ENCODE peak calls at places on chromosome 3, in five cellular contexts. V, Q, S, E and H are unnamed samples.

GRCh38 chr3:119551525-119552063 is 7.8 kb downstream of the CD80 start:
- DNase-seq in E (no peak), V (no peak), Q (no peak), S (no peak), H (no peak)

GRCh38 chr3:174775603-174776002 is 83.5 kb upstream of the NAALADL2 start:
- DNase-seq in V (no peak), E (no peak), S (no peak), Q (no peak), H (no peak)

GRCh38 chr3:150786791-150787190 is 23.8 kb upstream of the SIAH2 start:
- DNase-seq in V (no peak), S (no peak), Q (no peak), E (no peak), H (no peak)

GRCh38 chr3:62551556-62551955 is 178.2 kb upstream of the FEZF2 start:
- DNase-seq in E (no peak), V (no peak), Q (no peak), S (no peak), H (no peak)

GRCh38 chr3:160134964-160135363 is 90.3 kb upstream of the C3orf80 start:
- DNase-seq in V (peak; percentile 78), Q (peak; percentile 79), S (peak; percentile 23), E (no peak), H (peak; percentile 47)

GRCh38 chr3:107676469-107677309 is 153.9 kb downstream of the BBX start:
- DNase-seq in E (no peak), V (no peak), Q (peak; percentile 41), S (no peak), H (no peak)

GRCh38 chr3:195041871-195042740 is 228.9 kb downstream of the XXYLT1 start:
- DNase-seq in S (no peak), V (no peak), E (no peak), Q (no peak), H (no peak)

GRCh38 chr3:144031938-144032337 is 60.3 kb downstream of the DIPK2A start:
- DNase-seq in Q (peak; percentile 41), E (peak; percentile 72), S (peak; percentile 70), V (no peak), H (no peak)

GRCh38 chr3:129689036-129689435 is 82.6 kb upstream of the PLXND1 start:
- DNase-seq in Q (no peak), E (no peak), V (no peak), S (no peak), H (no peak)

GRCh38 chr3:170277833-170278586 is 55.8 kb downstream of the PRKCI start:
- DNase-seq in E (no peak), S (no peak), V (no peak), Q (no peak), H (no peak)

GRCh38 chr3:58355174-58355573 is 22.5 kb downstream of the PXK start:
- DNase-seq in E (no peak), Q (no peak), V (no peak), S (no peak), H (no peak)

GRCh38 chr3:38614091-38614490 is 35.4 kb downstream of the SCN5A start:
- DNase-seq in E (no peak), Q (no peak), V (no peak), S (no peak), H (no peak)

GRCh38 chr3:29255854-29256696 is 24.8 kb upstream of the RBMS3 start:
- DNase-seq in S (no peak), V (no peak), Q (peak; percentile 44), E (no peak), H (no peak)

GRCh38 chr3:140927279-140927678 is 14.4 kb upstream of the SLC25A36 start:
- DNase-seq in V (no peak), E (no peak), Q (no peak), S (no peak), H (no peak)

GRCh38 chr3:140920029-140920428 is 21.6 kb upstream of the SLC25A36 start:
- DNase-seq in Q (no peak), S (no peak), E (no peak), V (no peak), H (no peak)

GRCh38 chr3:140917769-140918168 is 23.9 kb upstream of the SLC25A36 start:
- DNase-seq in Q (no peak), E (no peak), S (no peak), V (no peak), H (no peak)

GRCh38 chr3:140924097-140924873 is 17.4 kb upstream of the SLC25A36 start:
- DNase-seq in S (no peak), E (peak; percentile 62), Q (no peak), V (no peak), H (no peak)

DNA sequence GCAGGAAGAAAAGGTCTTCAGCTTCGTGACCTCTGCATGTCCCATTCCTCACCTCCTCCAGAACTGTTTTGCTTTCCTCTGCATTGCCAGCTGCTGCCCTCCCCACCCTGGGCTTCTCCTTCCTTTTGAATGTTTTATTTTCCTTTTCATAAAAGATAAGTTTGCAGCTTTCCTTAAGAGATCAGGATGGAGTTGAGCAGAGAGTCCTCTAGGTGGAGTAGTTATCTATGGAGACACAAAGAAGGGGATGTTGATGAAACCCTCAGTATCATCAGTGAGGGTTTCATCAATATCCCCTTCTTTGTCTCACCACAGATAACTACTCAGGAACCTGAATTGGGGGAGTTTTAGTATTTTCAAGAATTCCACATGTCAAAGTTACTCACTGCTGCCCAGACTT is 19.0 kb upstream of the SLC25A36 start:
- DNase-seq in E (no peak), V (no peak), Q (peak; percentile 58), S (no peak), H (no peak)
- TF ChIP-seq CTCF in E (peak; percentile 54), V (peak; percentile 53), Q (peak; percentile 62), S (peak; percentile 62), H (peak; percentile 63)

DNA sequence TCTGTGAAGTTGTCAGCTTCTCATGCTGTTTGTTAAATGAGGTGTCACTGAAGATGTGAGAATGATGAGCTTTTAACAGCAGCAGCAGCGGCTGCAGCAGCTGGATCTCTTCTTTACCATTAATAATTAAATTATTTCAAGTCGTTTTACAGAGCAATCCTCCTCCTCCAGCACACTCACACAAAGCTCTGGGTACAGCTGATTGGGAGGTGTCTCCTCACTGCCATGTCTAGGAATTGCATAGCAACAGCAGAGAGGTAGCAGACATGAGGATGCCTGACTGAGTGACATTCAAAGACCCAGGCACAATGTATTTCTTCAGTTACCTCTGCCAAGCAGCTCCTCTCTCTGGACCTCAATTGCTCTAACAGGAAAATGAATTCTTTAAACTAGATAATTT is 46.6 kb upstream of the PLAAT1 start:
- DNase-seq in S (no peak), E (no peak), Q (no peak), V (no peak), H (no peak)
- H3K4me3 ChIP-seq in S (no peak overlapping the region), E (no peak overlapping the region), Q (no peak overlapping the region), V (no peak overlapping the region), H (no peak overlapping the region)

GRCh38 chr3:41997702-41998551 is 36.0 kb upstream of the ULK4 start:
- DNase-seq in Q (peak; percentile 45), S (no peak), E (no peak), V (no peak), H (no peak)
- TF ChIP-seq CTCF in Q (peak; percentile 52), S (peak; percentile 67), E (peak; percentile 58), V (peak; percentile 42), H (peak; percentile 57)

DNA sequence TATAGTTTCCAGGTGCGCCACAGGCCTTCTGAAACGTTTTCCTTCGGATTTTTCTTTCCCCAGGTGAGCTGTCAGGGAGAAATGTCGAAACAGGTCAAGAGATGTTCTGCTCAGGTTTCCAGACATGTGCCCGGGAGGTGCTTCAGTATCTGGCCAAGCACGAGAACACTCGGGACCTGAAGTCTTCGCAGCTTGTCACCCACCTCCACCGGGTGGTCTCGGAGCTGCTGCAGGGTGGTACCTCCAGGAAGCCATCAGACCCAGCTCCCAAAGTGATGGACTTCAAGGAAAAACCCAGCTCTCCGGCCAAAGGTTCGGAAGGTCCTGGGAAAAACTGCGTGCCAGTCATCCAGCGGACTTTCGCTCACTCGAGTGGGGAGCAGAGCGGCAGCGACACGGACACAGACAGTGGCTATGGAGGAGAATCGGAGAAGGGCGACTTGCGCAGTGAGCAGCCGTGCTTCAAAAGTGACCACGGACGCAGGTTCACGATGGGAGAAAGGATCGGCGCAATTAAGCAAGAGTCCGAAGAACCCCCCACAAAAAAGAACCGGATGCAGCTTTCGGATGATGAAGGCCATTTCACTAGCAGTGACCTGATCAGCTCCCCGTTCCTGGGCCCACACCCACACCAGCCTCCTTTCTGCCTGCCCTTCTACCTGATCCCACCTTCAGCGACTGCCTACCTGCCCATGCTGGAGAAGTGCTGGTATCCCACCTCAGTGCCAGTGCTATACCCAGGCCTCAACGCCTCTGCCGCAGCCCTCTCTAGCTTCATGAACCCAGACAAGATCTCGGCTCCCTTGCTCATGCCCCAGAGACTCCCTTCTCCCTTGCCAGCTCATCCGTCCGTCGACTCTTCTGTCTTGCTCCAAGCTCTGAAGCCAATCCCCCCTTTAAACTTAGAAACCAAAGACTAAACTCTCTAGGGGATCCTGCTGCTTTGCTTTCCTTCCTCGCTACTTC is 3.8 kb downstream of the BHLHE40 start:
- DNase-seq in S (no peak), E (no peak), V (no peak), Q (no peak), H (no peak)
- H3K4me3 ChIP-seq in S (peak overlapping the region; percentile 31), E (peak overlapping the region; percentile 92), V (peak overlapping the region; percentile 46), Q (peak overlapping the region; percentile 17), H (peak overlapping the region; percentile 10)

GRCh38 chr3:104101736-104102135 is 1265.0 kb upstream of the ALCAM start:
- DNase-seq in Q (no peak), V (no peak), S (no peak), E (no peak), H (no peak)

DNA sequence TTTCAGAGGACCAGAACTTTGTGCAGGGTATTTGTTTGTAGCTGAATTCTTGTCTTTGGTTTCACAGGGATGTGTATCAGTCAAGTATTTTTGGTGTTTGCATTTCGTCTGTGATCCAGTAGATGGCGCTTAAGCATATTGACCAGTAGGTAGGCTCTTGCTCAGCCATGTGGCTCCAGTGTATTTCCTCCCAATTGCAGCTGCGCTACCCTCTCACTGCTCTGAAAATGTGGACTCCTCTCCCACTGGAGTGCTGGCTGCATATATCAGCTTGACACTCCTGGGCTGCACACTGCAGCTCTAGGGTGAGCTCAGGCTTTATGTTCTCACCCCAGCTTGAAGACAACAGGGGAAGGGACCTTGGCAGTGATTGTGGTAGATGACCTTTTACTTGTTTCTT is 1264.3 kb upstream of the ALCAM start:
- DNase-seq in V (peak; percentile 4), S (peak; percentile 22), Q (peak; percentile 6), E (no peak), H (no peak)
- TF ChIP-seq CTCF in V (peak; percentile 42), S (peak; percentile 61), Q (peak; percentile 31), E (peak; percentile 35), H (no peak)

GRCh38 chr3:71725279-71725991 is at the start of gene EIF4E3:
- DNase-seq in V (no peak), Q (peak; percentile 64), E (no peak), S (no peak), H (no peak)
- H3K4me3 ChIP-seq in V (peak within 1 kb of the TSS; percentile 56), Q (peak within 1 kb of the TSS; percentile 73), E (peak within 1 kb of the TSS; percentile 81), S (peak within 1 kb of the TSS; percentile 62), H (peak within 1 kb of the TSS; percentile 57)